ENCODE peak calls at places on chromosomes 5 and 9, in ten cellular contexts. P is HCT116; K is CD8-positive, alpha-beta T cell; A is cardiac fibroblast; Z is omental fat pad; Q is endothelial cell; H is spleen; V is neural crest cell; Y is OCI-LY7; D is suprapubic skin. B is an unnamed sample.

GRCh38 chr5:25448646-25449045 is 803.9 kb upstream of the CDH10 start:
- DNase-seq in P (no peak), K (no peak), A (no peak), Z (no peak), Q (peak), H (no peak), V (no peak), Y (no peak), D (no peak), B (no peak)

GRCh38 chr9:26329974-26330373 is 562.6 kb downstream of the CAAP1 start:
- DNase-seq in P (no peak), K (no peak), A (no peak), Z (no peak), Q (no peak), H (no peak), V (no peak), Y (no peak), D (no peak), B (no peak)

GRCh38 chr9:135502873-135503321 is 2.4 kb downstream of the MRPS2 start:
- DNase-seq in P (no peak), K (no peak), A (no peak), Z (no peak), Q (no peak), H (peak), V (no peak), Y (no peak), D (no peak), B (no peak)

GRCh38 chr9:135288941-135289534 is 190.5 kb upstream of the PPP1R26 start:
- DNase-seq in P (peak), K (no peak), A (no peak), Z (no peak), Q (no peak), H (peak), V (no peak), Y (no peak), D (no peak), B (no peak)

GRCh38 chr5:38208782-38209378 is 49.5 kb upstream of the EGFLAM start:
- DNase-seq in P (peak), K (no peak), A (peak), Z (no peak), Q (peak), H (no peak), V (peak), Y (peak), D (no peak), B (peak)

GRCh38 chr5:116153687-116154174 is 68.9 kb downstream of the COMMD10 start:
- DNase-seq in P (no peak), K (no peak), A (no peak), Z (no peak), Q (no peak), H (peak), V (no peak), Y (no peak), D (no peak), B (no peak)

GRCh38 chr5:119070578-119070827 is 384 bp upstream of the DMXL1 start:
- DNase-seq in P (no peak), K (no peak), A (no peak), Z (peak), Q (no peak), H (peak), V (no peak), Y (no peak), D (peak), B (no peak)

GRCh38 chr5:138610468-138611294 is 35.5 kb upstream of the HSPA9 start:
- DNase-seq in P (no peak), K (no peak), A (peak), Z (no peak), Q (peak), H (no peak), V (peak), Y (no peak), D (peak), B (no peak)

GRCh38 chr5:8749556-8749955 is 796.3 kb downstream of the SEMA5A start:
- DNase-seq in P (no peak), K (no peak), A (no peak), Z (no peak), Q (no peak), H (no peak), V (no peak), Y (no peak), D (no peak), B (no peak)

GRCh38 chr9:88590558-88591146 is 55.7 kb downstream of the NXNL2 start:
- DNase-seq in P (no peak), K (no peak), A (no peak), Z (no peak), Q (peak), H (no peak), V (no peak), Y (peak), D (no peak), B (no peak)
- TF ChIP-seq CTCF in P (peak), K (no peak), A (no peak), Z (no peak), Q (no peak), H (no peak), V (no peak), Y (peak), D (no peak), B (no peak)

DNA sequence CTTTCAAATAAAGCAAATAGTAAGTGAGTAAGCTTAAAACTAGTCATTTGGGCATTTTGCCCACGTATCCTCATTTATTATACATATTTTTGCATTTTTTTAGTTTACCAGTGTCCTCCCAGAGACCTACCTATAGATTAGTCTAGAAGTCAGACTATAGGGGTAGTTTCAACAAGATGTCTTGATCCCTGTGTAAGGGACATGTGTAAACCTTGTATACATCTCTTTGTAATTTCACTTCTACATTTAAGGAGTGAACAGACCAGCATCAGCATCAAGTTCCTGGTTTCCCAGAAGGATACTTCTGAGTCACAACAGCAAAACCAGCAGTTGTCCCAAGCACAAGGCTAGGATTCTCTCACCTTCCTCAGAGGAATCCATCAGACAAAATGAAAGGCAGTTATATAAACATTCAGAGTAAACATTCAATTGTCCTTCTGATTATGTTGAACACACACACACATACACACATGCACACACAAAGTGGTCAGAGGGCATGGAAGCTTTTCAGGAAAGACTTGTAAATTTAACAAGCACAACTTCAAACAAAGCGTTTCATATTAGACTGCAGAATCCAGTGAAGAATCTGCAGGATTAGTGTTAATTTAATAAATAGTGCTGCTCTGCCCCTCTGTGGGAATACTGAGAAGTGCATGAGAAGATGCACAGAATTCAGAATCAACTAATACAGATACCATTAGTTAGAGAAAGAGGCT is 55.4 kb downstream of the HINT1 start:
- DNase-seq in P (peak), K (no peak), A (peak), Z (no peak), Q (peak), H (no peak), V (peak), Y (peak), D (no peak), B (peak)
- TF ChIP-seq CTCF in P (peak), K (peak), A (peak), Z (no peak), Q (peak), H (peak), V (peak), Y (peak), D (peak), B (peak)

GRCh38 chr9:101486693-101487442 is 46.8 kb upstream of the RNF20 start:
- DNase-seq in P (peak), K (no peak), A (peak), Z (no peak), Q (peak), H (peak), V (peak), Y (no peak), D (peak), B (no peak)
- TF ChIP-seq CTCF in P (peak), K (no peak), A (no peak), Z (no peak), Q (no peak), H (no peak), V (no peak), Y (no peak), D (no peak), B (peak)

GRCh38 chr9:87792831-87793288 is 66.9 kb downstream of the CTSL start:
- DNase-seq in P (peak), K (no peak), A (peak), Z (peak), Q (no peak), H (no peak), V (no peak), Y (peak), D (no peak), B (peak)
- TF ChIP-seq CTCF in P (peak), K (no peak), A (peak), Z (no peak), Q (no peak), H (no peak), V (no peak), Y (peak), D (no peak), B (peak)

GRCh38 chr9:37676411-37676830 is 25.7 kb downstream of the FRMPD1 start:
- DNase-seq in P (no peak), K (no peak), A (no peak), Z (no peak), Q (no peak), H (no peak), V (no peak), Y (no peak), D (no peak), B (no peak)

GRCh38 chr9:37677435-37677834 is 26.7 kb downstream of the FRMPD1 start:
- DNase-seq in P (no peak), K (no peak), A (no peak), Z (no peak), Q (no peak), H (no peak), V (no peak), Y (no peak), D (no peak), B (no peak)

GRCh38 chr9:37679649-37680402 is 29.1 kb downstream of the FRMPD1 start:
- DNase-seq in P (no peak), K (no peak), A (no peak), Z (no peak), Q (no peak), H (no peak), V (no peak), Y (no peak), D (no peak), B (no peak)

GRCh38 chr9:37675661-37676060 is 24.9 kb downstream of the FRMPD1 start:
- DNase-seq in P (no peak), K (no peak), A (no peak), Z (no peak), Q (no peak), H (no peak), V (no peak), Y (no peak), D (no peak), B (no peak)

DNA sequence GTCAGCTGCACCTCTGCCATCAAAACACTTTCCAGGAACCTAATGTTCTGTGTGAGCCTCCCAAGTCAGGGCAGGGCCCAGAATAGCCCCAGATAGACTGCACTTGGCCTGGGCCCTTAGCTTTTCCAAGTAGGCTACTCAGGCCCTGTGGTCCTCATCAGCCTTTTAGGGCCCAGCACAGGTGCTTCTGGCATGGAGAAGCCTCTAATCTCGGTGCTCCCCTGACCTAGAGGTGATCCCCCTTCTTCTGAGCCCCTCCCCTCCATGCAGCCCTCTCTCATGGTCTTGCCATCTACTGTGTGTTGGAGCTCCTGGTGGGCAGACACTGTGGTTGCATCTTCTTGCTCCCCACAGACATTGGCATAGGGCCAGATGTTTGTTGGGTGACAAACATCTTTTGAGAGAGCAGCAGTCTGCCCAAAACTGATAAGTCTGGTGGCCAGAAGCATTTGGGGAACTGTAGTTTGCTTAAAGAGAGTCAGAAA is 28.1 kb downstream of the FRMPD1 start:
- DNase-seq in P (peak), K (no peak), A (no peak), Z (no peak), Q (no peak), H (no peak), V (no peak), Y (no peak), D (no peak), B (no peak)
- TF ChIP-seq CTCF in P (no peak), K (no peak), A (no peak), Z (no peak), Q (no peak), H (no peak), V (no peak), Y (no peak), D (no peak), B (no peak)